ENCODE peak calls at places on chromosomes 2 and 18, in seven cellular contexts. Z is kidney; X is RWPE1; B is lung; S is uterus; E is CD8-positive, alpha-beta memory T cell; D is CD4-positive, CD25-positive, alpha-beta regulatory T cell. U is an unnamed sample.

GRCh38 chr18:10086458-10086857 is 172.6 kb downstream of the VAPA start:
- DNase-seq in Z (no peak), X (no peak), B (no peak), S (no peak), E (no peak), D (no peak), U (no peak)

GRCh38 chr2:209721497-209721896 is 50.1 kb upstream of the UNC80 start:
- DNase-seq in Z (no peak), X (peak), B (no peak), S (no peak), E (no peak), D (no peak), U (no peak)

GRCh38 chr2:219500135-219500534 is 1.4 kb downstream of the GMPPA start:
- DNase-seq in Z (no peak), X (no peak), B (no peak), S (no peak), E (no peak), D (no peak), U (no peak)

GRCh38 chr2:191691016-191691725 is 13.2 kb downstream of the NABP1 start:
- DNase-seq in Z (no peak), X (peak), B (no peak), S (peak), E (peak), D (peak), U (no peak)

GRCh38 chr18:39506581-39506980 is 1941.0 kb upstream of the CELF4 start:
- DNase-seq in Z (no peak), X (no peak), B (no peak), S (no peak), E (no peak), D (no peak), U (no peak)

GRCh38 chr2:147865560-147865959 is 20.7 kb downstream of the ACVR2A start:
- DNase-seq in Z (no peak), X (no peak), B (no peak), S (no peak), E (no peak), D (no peak), U (no peak)

GRCh38 chr2:15941483-15941853 is 1.1 kb downstream of the MYCN start:
- DNase-seq in Z (no peak), X (no peak), B (no peak), S (no peak), E (no peak), D (no peak), U (no peak)

GRCh38 chr18:34120294-34120693 is 104.4 kb downstream of the NOL4 start:
- DNase-seq in Z (no peak), X (no peak), B (no peak), S (no peak), E (no peak), D (no peak), U (no peak)

GRCh38 chr2:61255580-61256437 is 93.8 kb downstream of the C2orf74 start:
- DNase-seq in Z (no peak), X (peak), B (no peak), S (no peak), E (no peak), D (no peak), U (no peak)

GRCh38 chr18:42417189-42417588 is 462.2 kb downstream of the PIK3C3 start:
- DNase-seq in Z (no peak), X (no peak), B (no peak), S (no peak), E (no peak), D (no peak), U (no peak)

GRCh38 chr2:3523551-3524041 is 4.3 kb upstream of the ADI1 start:
- DNase-seq in Z (no peak), X (peak), B (no peak), S (no peak), E (no peak), D (no peak), U (no peak)

GRCh38 chr2:74017181-74017580 is 32.5 kb downstream of the TET3 start:
- DNase-seq in Z (no peak), X (no peak), B (no peak), S (no peak), E (no peak), D (no peak), U (no peak)

GRCh38 chr2:223010641-223011040 is 41.3 kb upstream of the KCNE4 start:
- DNase-seq in Z (no peak), X (no peak), B (no peak), S (no peak), E (no peak), D (no peak), U (no peak)

GRCh38 chr2:149489452-149489851 is 98.1 kb downstream of the MMADHC start:
- DNase-seq in Z (no peak), X (no peak), B (no peak), S (no peak), E (no peak), D (no peak), U (no peak)

GRCh38 chr18:54948350-54948837 is 10.9 kb downstream of the CCDC68 start:
- DNase-seq in Z (no peak), X (no peak), B (no peak), S (no peak), E (no peak), D (no peak), U (no peak)

GRCh38 chr2:67323209-67323991 is 73.7 kb upstream of the ETAA1 start:
- DNase-seq in Z (no peak), X (no peak), B (no peak), S (no peak), E (no peak), D (no peak), U (no peak)

GRCh38 chr18:28801876-28802275 is 624.9 kb upstream of the CDH2 start:
- DNase-seq in Z (no peak), X (no peak), B (no peak), S (no peak), E (no peak), D (no peak), U (no peak)

GRCh38 chr2:95381212-95382127 is 21.0 kb upstream of the FAHD2A start:
- DNase-seq in Z (no peak), X (no peak), B (no peak), S (no peak), E (no peak), D (no peak), U (no peak)

GRCh38 chr2:53129851-53130250 is 637.8 kb upstream of the CHAC2 start:
- DNase-seq in Z (no peak), X (peak), B (no peak), S (no peak), E (no peak), D (no peak), U (no peak)

GRCh38 chr2:229489016-229489415 is 217.9 kb upstream of the PID1 start:
- DNase-seq in Z (no peak), X (peak), B (no peak), S (no peak), E (no peak), D (no peak), U (no peak)

GRCh38 chr18:475202-475624 is 25.3 kb downstream of the COLEC12 start:
- DNase-seq in Z (no peak), X (peak), B (no peak), S (no peak), E (no peak), D (no peak), U (no peak)

GRCh38 chr2:31505133-31505532 is 75.6 kb downstream of the SRD5A2 start:
- DNase-seq in Z (no peak), X (no peak), B (no peak), S (no peak), E (no peak), D (no peak), U (no peak)

DNA sequence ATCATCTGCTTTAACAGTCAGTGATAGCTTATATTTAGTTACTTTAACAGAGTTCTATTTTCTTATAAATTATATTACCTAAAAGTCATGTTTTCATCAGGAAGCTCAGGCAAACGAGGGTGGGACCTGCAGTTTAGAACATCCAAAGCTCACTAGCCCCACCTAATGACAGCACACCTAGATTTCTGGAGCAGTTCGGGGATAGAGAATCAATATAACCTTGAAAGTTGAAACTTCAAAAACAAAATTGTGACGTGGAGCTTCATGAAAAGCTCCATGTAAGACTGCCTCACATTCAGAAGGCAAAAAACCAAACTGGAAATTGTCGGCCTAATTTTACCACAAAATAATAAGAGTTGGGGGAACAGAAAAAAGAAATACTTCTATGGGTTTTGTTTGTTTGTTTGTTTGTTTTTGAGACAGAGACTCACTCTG is 185.9 kb upstream of the CCDC150 start:
- DNase-seq in Z (no peak), X (peak), B (no peak), S (peak), E (peak), D (peak), U (peak)
- H3K27ac ChIP-seq in Z (no peak), X (no peak), B (no peak), S (no peak), E (no peak), D (no peak), U (no peak)

GRCh38 chr2:111209045-111209514 is 88.4 kb downstream of the BCL2L11 start:
- DNase-seq in Z (no peak), X (no peak), B (no peak), S (no peak), E (no peak), D (peak), U (no peak)

GRCh38 chr2:111208639-111209038 is 87.9 kb downstream of the BCL2L11 start:
- DNase-seq in Z (no peak), X (no peak), B (no peak), S (no peak), E (no peak), D (no peak), U (no peak)

GRCh38 chr2:111207892-111208291 is 87.2 kb downstream of the BCL2L11 start:
- DNase-seq in Z (no peak), X (no peak), B (no peak), S (no peak), E (no peak), D (no peak), U (no peak)

GRCh38 chr2:111202266-111203040 is 81.7 kb downstream of the BCL2L11 start:
- DNase-seq in Z (no peak), X (no peak), B (no peak), S (no peak), E (no peak), D (no peak), U (no peak)

GRCh38 chr2:111205774-111206173 is 85.1 kb downstream of the BCL2L11 start:
- DNase-seq in Z (no peak), X (no peak), B (no peak), S (no peak), E (no peak), D (no peak), U (no peak)
- H3K27ac ChIP-seq in Z (no peak), X (no peak), B (no peak), S (no peak), E (no peak), D (no peak), U (no peak)

DNA sequence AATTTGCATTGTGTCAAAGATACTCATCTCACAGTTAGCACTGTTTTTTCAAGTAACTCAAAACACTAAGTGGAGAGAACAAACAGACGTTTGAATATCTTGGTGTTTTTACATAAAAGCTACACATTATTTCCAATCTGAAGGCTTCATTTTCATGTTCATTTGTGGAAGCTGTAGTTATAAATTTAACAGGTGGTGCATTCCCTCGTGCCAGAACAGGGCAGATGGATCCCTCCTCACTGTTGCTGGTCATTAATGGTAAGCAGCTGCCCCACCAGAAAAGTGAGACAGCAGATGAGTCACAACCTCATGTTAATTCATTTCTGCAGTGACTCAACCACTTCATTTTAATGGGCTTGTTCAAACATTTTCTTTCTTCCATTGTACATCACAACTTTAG is 286.9 kb downstream of the TMX3 start:
- DNase-seq in Z (no peak), X (peak), B (no peak), S (no peak), E (no peak), D (no peak), U (no peak)
- H3K27ac ChIP-seq in Z (no peak), X (no peak), B (no peak), S (no peak), E (no peak), D (no peak), U (no peak)

DNA sequence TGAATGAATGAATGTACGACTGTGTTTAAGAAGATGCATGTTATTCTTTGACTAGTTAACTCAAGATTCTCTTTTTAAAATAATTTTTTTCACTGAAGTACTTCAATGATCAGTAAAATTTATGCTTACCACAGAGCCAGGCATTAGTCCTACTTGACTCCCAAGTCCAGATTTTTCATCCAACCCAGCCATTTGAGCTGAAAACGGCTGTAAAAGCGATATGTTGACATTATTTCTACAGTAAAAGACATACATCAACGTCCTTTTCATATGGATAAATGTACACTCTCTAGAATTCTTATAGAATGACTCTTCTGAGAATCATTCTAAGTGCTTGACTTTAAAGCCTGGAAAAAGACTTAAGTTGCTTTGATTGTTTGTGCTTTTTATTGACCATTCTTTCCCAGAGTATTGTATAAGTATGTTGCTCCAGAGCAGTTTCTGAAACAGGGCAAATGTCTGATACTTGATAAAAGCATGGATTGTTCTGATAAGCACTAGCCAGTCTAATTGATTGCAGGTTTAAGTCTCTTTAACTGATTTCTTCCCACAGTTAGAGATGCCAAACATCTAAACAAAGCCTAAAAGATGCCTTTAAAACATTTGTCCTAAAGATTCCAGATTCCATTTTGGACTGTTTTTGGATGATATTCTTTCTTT is 90.9 kb downstream of the COL5A2 start:
- DNase-seq in Z (no peak), X (no peak), B (no peak), S (no peak), E (no peak), D (no peak), U (no peak)
- H3K27ac ChIP-seq in Z (no peak), X (no peak), B (no peak), S (no peak), E (no peak), D (no peak), U (no peak)

DNA sequence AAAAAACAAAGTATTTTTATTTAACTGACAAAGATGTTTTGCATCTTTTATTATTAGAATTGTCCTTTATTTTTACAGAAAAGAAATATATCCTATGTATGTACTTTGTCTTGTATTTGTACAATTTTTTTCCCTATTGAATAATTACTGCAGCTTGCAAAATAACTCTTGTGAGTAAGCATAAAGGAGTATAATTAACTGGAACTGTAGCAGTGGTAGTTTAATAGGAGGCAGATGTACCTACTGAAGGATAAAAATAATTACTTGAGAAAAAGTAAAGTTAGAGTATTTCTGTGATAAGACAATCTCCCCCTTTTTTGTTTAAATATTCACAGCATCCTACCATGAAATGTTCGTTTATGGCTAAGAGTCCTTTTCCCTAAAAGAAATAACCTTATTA is 34.7 kb downstream of the EHBP1 start:
- DNase-seq in Z (no peak), X (no peak), B (no peak), S (no peak), E (no peak), D (no peak), U (no peak)
- H3K27ac ChIP-seq in Z (no peak), X (no peak), B (no peak), S (no peak), E (no peak), D (no peak), U (no peak)

GRCh38 chr18:58827886-58828285 is 36.8 kb upstream of the ZNF532 start:
- DNase-seq in Z (no peak), X (no peak), B (no peak), S (no peak), E (no peak), D (no peak), U (peak)
- H3K27ac ChIP-seq in Z (no peak), X (no peak), B (no peak), S (no peak), E (no peak), D (no peak), U (peak)

GRCh38 chr18:4230450-4231168 is 224.5 kb downstream of the DLGAP1 start:
- DNase-seq in Z (no peak), X (no peak), B (no peak), S (no peak), E (no peak), D (no peak), U (no peak)

GRCh38 chr18:4236940-4237686 is 218.0 kb downstream of the DLGAP1 start:
- DNase-seq in Z (no peak), X (no peak), B (no peak), S (no peak), E (no peak), D (no peak), U (no peak)

GRCh38 chr18:4232656-4233055 is 222.5 kb downstream of the DLGAP1 start:
- DNase-seq in Z (no peak), X (no peak), B (no peak), S (no peak), E (no peak), D (no peak), U (no peak)

DNA sequence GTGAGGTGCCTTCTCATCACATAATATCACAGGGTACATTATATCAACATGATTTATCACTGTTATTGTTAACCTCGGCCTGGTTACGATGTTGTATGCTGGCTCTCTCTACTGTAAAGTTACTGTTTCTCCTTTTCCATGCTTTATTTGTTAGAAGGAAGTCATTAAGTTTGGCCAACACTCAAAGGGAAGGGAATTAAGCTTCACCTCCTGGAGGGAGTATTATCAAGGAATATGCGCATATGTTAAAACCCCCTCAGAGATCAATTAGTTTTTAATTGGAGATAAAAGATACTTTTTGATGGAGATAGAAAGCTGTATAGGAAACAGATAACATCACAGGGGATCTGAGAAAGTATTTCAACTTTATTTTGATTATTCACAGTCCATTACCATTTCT is 221.6 kb downstream of the DLGAP1 start:
- DNase-seq in Z (no peak), X (no peak), B (no peak), S (no peak), E (no peak), D (no peak), U (no peak)
- H3K27ac ChIP-seq in Z (no peak), X (no peak), B (no peak), S (no peak), E (no peak), D (no peak), U (no peak)

U was measured in ovary.